ENCODE peak calls at places on chromosomes 3 and 15, in eight cellular contexts. One of them, this sample, is unnamed. For H3K4me1, the result is how much of the 10 kb centered on the place peaks cover.

GRCh38 chr3:15327941-15328340 is 4.4 kb downstream of the SH3BP5 start:
- DNase-seq in cardiac muscle cell: no peak
- DNase-seq in heart right ventricle: peak
- DNase-seq in colonic mucosa: no peak
- DNase-seq in psoas muscle: peak
- DNase-seq in left lung: no peak
- DNase-seq in HCT116: no peak
- DNase-seq in mammary epithelial cell: peak
- DNase-seq in this sample: no peak

GRCh38 chr3:111434941-111435622 is 106.9 kb upstream of the CD96 start:
- DNase-seq in cardiac muscle cell: no peak
- DNase-seq in heart right ventricle: no peak
- DNase-seq in colonic mucosa: no peak
- DNase-seq in psoas muscle: no peak
- DNase-seq in left lung: no peak
- DNase-seq in HCT116: no peak
- DNase-seq in mammary epithelial cell: no peak
- DNase-seq in this sample: peak

GRCh38 chr15:49094923-49095322 is 48.7 kb upstream of the SECISBP2L start:
- DNase-seq in cardiac muscle cell: no peak
- DNase-seq in heart right ventricle: no peak
- DNase-seq in colonic mucosa: no peak
- DNase-seq in psoas muscle: no peak
- DNase-seq in left lung: no peak
- DNase-seq in HCT116: no peak
- DNase-seq in mammary epithelial cell: no peak
- DNase-seq in this sample: no peak

GRCh38 chr3:134161817-134162396 is 88.8 kb downstream of the RYK start:
- DNase-seq in cardiac muscle cell: no peak
- DNase-seq in heart right ventricle: no peak
- DNase-seq in colonic mucosa: no peak
- DNase-seq in psoas muscle: no peak
- DNase-seq in left lung: no peak
- DNase-seq in HCT116: no peak
- DNase-seq in mammary epithelial cell: no peak
- DNase-seq in this sample: no peak

GRCh38 chr15:88709960-88710715 is 71.3 kb downstream of the ISG20 start:
- DNase-seq in cardiac muscle cell: no peak
- DNase-seq in heart right ventricle: no peak
- DNase-seq in colonic mucosa: no peak
- DNase-seq in psoas muscle: no peak
- DNase-seq in left lung: no peak
- DNase-seq in HCT116: no peak
- DNase-seq in mammary epithelial cell: no peak
- DNase-seq in this sample: no peak

GRCh38 chr3:23117856-23118255 is 85.3 kb upstream of the UBE2E2 start:
- DNase-seq in cardiac muscle cell: no peak
- DNase-seq in heart right ventricle: no peak
- DNase-seq in colonic mucosa: no peak
- DNase-seq in psoas muscle: no peak
- DNase-seq in left lung: no peak
- DNase-seq in HCT116: no peak
- DNase-seq in mammary epithelial cell: no peak
- DNase-seq in this sample: no peak

GRCh38 chr15:50798684-50799083 is 33.2 kb upstream of the SPPL2A start:
- DNase-seq in cardiac muscle cell: no peak
- DNase-seq in heart right ventricle: no peak
- DNase-seq in colonic mucosa: peak
- DNase-seq in psoas muscle: peak
- DNase-seq in left lung: no peak
- DNase-seq in HCT116: no peak
- DNase-seq in mammary epithelial cell: peak
- DNase-seq in this sample: peak

GRCh38 chr3:113124256-113124830 is 87.0 kb upstream of the BOC start:
- DNase-seq in cardiac muscle cell: no peak
- DNase-seq in heart right ventricle: no peak
- DNase-seq in colonic mucosa: no peak
- DNase-seq in psoas muscle: no peak
- DNase-seq in left lung: no peak
- DNase-seq in HCT116: no peak
- DNase-seq in mammary epithelial cell: no peak
- DNase-seq in this sample: no peak

GRCh38 chr3:126433496-126434263 is 39.0 kb downstream of the CFAP100 start:
- DNase-seq in cardiac muscle cell: no peak
- DNase-seq in heart right ventricle: peak
- DNase-seq in colonic mucosa: no peak
- DNase-seq in psoas muscle: peak
- DNase-seq in left lung: peak
- DNase-seq in HCT116: no peak
- DNase-seq in mammary epithelial cell: no peak
- DNase-seq in this sample: no peak

GRCh38 chr15:29344474-29344873 is 74.9 kb upstream of the NSMCE3 start:
- DNase-seq in cardiac muscle cell: no peak
- DNase-seq in heart right ventricle: no peak
- DNase-seq in colonic mucosa: no peak
- DNase-seq in psoas muscle: no peak
- DNase-seq in left lung: no peak
- DNase-seq in HCT116: no peak
- DNase-seq in mammary epithelial cell: no peak
- DNase-seq in this sample: no peak

GRCh38 chr3:165746874-165747273 is 90.3 kb downstream of the BCHE start:
- DNase-seq in cardiac muscle cell: no peak
- DNase-seq in heart right ventricle: no peak
- DNase-seq in colonic mucosa: no peak
- DNase-seq in psoas muscle: no peak
- DNase-seq in left lung: no peak
- DNase-seq in HCT116: no peak
- DNase-seq in mammary epithelial cell: no peak
- DNase-seq in this sample: no peak

GRCh38 chr15:49372366-49372765 is 50.7 kb upstream of the FGF7 start:
- DNase-seq in cardiac muscle cell: peak
- DNase-seq in heart right ventricle: no peak
- DNase-seq in colonic mucosa: no peak
- DNase-seq in psoas muscle: no peak
- DNase-seq in left lung: no peak
- DNase-seq in HCT116: no peak
- DNase-seq in mammary epithelial cell: no peak
- DNase-seq in this sample: no peak

GRCh38 chr15:23646165-23647000 is 1.3 kb downstream of the MAGEL2 start:
- DNase-seq in cardiac muscle cell: no peak
- DNase-seq in heart right ventricle: no peak
- DNase-seq in colonic mucosa: no peak
- DNase-seq in psoas muscle: peak
- DNase-seq in left lung: peak
- DNase-seq in HCT116: no peak
- DNase-seq in mammary epithelial cell: no peak
- DNase-seq in this sample: no peak

GRCh38 chr15:67403428-67403827 is 117.5 kb upstream of the C15orf61 start:
- DNase-seq in cardiac muscle cell: no peak
- DNase-seq in heart right ventricle: no peak
- DNase-seq in colonic mucosa: no peak
- DNase-seq in psoas muscle: no peak
- DNase-seq in left lung: no peak
- DNase-seq in HCT116: no peak
- DNase-seq in mammary epithelial cell: no peak
- DNase-seq in this sample: no peak

GRCh38 chr3:156781310-156782230 is 44.6 kb upstream of the LEKR1 start:
- DNase-seq in cardiac muscle cell: no peak
- DNase-seq in heart right ventricle: no peak
- DNase-seq in colonic mucosa: peak
- DNase-seq in psoas muscle: no peak
- DNase-seq in left lung: no peak
- DNase-seq in HCT116: no peak
- DNase-seq in mammary epithelial cell: peak
- DNase-seq in this sample: peak

GRCh38 chr15:43376017-43376705 is 5.3 kb downstream of the TUBGCP4 start:
- DNase-seq in cardiac muscle cell: peak
- DNase-seq in heart right ventricle: no peak
- DNase-seq in colonic mucosa: peak
- DNase-seq in psoas muscle: no peak
- DNase-seq in left lung: no peak
- DNase-seq in HCT116: peak
- DNase-seq in mammary epithelial cell: peak
- DNase-seq in this sample: no peak

GRCh38 chr15:48330045-48330840 is 986 bp upstream of the DUT start:
- DNase-seq in cardiac muscle cell: peak
- DNase-seq in heart right ventricle: no peak
- DNase-seq in colonic mucosa: peak
- DNase-seq in psoas muscle: no peak
- DNase-seq in left lung: no peak
- DNase-seq in HCT116: no peak
- DNase-seq in mammary epithelial cell: peak
- DNase-seq in this sample: no peak

GRCh38 chr3:49880581-49881328 is 11.0 kb upstream of the CAMKV start:
- DNase-seq in cardiac muscle cell: peak
- DNase-seq in heart right ventricle: no peak
- DNase-seq in colonic mucosa: no peak
- DNase-seq in psoas muscle: no peak
- DNase-seq in left lung: no peak
- DNase-seq in HCT116: no peak
- DNase-seq in mammary epithelial cell: no peak
- DNase-seq in this sample: no peak

GRCh38 chr15:68261241-68261640 is 16.3 kb upstream of the FEM1B start:
- DNase-seq in cardiac muscle cell: no peak
- DNase-seq in heart right ventricle: no peak
- DNase-seq in colonic mucosa: no peak
- DNase-seq in psoas muscle: no peak
- DNase-seq in left lung: no peak
- DNase-seq in HCT116: no peak
- DNase-seq in mammary epithelial cell: no peak
- DNase-seq in this sample: no peak

GRCh38 chr15:42159381-42160015 is 3.1 kb upstream of the PLA2G4F start:
- DNase-seq in cardiac muscle cell: peak
- DNase-seq in heart right ventricle: peak
- DNase-seq in colonic mucosa: no peak
- DNase-seq in psoas muscle: peak
- DNase-seq in left lung: no peak
- DNase-seq in HCT116: no peak
- DNase-seq in mammary epithelial cell: no peak
- DNase-seq in this sample: no peak

GRCh38 chr15:30791239-30791638 is 112.5 kb upstream of the FAN1 start:
- DNase-seq in cardiac muscle cell: no peak
- DNase-seq in heart right ventricle: no peak
- DNase-seq in colonic mucosa: no peak
- DNase-seq in psoas muscle: no peak
- DNase-seq in left lung: no peak
- DNase-seq in HCT116: no peak
- DNase-seq in mammary epithelial cell: no peak
- DNase-seq in this sample: no peak

DNA sequence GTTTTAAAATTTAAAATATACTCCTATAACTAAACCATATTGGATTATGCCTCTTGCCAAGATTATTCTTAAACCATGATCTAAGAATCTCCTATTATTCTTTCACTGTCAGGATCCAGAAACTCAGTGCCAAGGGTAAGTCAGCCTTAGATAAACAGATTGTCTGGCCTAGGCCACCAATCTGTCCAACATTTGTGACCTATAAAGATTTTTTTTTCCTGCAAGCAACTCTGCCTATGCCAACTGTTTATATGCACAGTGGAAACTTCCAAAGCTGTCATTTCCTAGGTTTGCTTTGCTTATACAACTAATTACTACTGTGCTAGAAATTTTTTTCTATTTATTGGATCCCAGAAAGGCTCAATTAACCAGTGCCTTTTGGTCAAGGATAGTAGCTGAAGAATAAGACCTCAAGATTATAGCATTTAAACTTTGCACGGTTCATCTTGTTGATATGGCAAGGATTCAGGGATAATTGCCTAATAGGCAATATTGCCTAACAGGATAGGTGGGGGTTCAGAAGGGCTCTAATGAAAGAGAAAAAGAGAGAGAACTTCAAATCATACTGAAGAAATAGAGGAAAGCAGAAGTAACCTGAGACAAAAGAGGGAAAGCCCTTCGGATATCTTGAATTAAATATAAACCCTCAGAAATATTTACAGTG is 22.8 kb downstream of the GAP43 start:
- DNase-seq in cardiac muscle cell: no peak
- DNase-seq in heart right ventricle: no peak
- DNase-seq in colonic mucosa: no peak
- DNase-seq in psoas muscle: no peak
- DNase-seq in left lung: no peak
- DNase-seq in HCT116: no peak
- DNase-seq in mammary epithelial cell: no peak
- DNase-seq in this sample: no peak
- H3K27ac ChIP-seq in cardiac muscle cell: no peak
- H3K27ac ChIP-seq in heart right ventricle: no peak
- H3K27ac ChIP-seq in colonic mucosa: no peak
- H3K27ac ChIP-seq in psoas muscle: no peak
- H3K27ac ChIP-seq in left lung: no peak
- H3K27ac ChIP-seq in HCT116: no peak
- H3K27ac ChIP-seq in mammary epithelial cell: no peak
- H3K27ac ChIP-seq in this sample: no peak

GRCh38 chr3:160929595-160929994 is 173.6 kb downstream of the PPM1L start:
- DNase-seq in cardiac muscle cell: peak
- DNase-seq in heart right ventricle: peak
- DNase-seq in colonic mucosa: no peak
- DNase-seq in psoas muscle: peak
- DNase-seq in left lung: no peak
- DNase-seq in HCT116: no peak
- DNase-seq in mammary epithelial cell: no peak
- DNase-seq in this sample: no peak
- H3K4me1 ChIP-seq in cardiac muscle cell: under half
- H3K4me1 ChIP-seq in heart right ventricle: under half
- H3K4me1 ChIP-seq in colonic mucosa: under half
- H3K4me1 ChIP-seq in psoas muscle: under half
- H3K4me1 ChIP-seq in left lung: under half
- H3K4me1 ChIP-seq in HCT116: under half
- H3K4me1 ChIP-seq in mammary epithelial cell: under half
- H3K4me1 ChIP-seq in this sample: under half

GRCh38 chr3:57709559-57709958 is 16.7 kb upstream of the DENND6A start:
- DNase-seq in cardiac muscle cell: no peak
- DNase-seq in heart right ventricle: no peak
- DNase-seq in colonic mucosa: no peak
- DNase-seq in psoas muscle: no peak
- DNase-seq in left lung: no peak
- DNase-seq in HCT116: no peak
- DNase-seq in mammary epithelial cell: peak
- DNase-seq in this sample: peak
- H3K27ac ChIP-seq in cardiac muscle cell: no peak
- H3K27ac ChIP-seq in heart right ventricle: no peak
- H3K27ac ChIP-seq in colonic mucosa: no peak
- H3K27ac ChIP-seq in psoas muscle: no peak
- H3K27ac ChIP-seq in left lung: no peak
- H3K27ac ChIP-seq in HCT116: no peak
- H3K27ac ChIP-seq in mammary epithelial cell: peak
- H3K27ac ChIP-seq in this sample: peak

GRCh38 chr3:42184622-42185010 is 81.4 kb downstream of the CCK start:
- DNase-seq in cardiac muscle cell: no peak
- DNase-seq in heart right ventricle: no peak
- DNase-seq in colonic mucosa: no peak
- DNase-seq in psoas muscle: no peak
- DNase-seq in left lung: peak
- DNase-seq in HCT116: no peak
- DNase-seq in mammary epithelial cell: no peak
- DNase-seq in this sample: no peak
- H3K4me1 ChIP-seq in cardiac muscle cell: under half
- H3K4me1 ChIP-seq in heart right ventricle: under half
- H3K4me1 ChIP-seq in colonic mucosa: under half
- H3K4me1 ChIP-seq in psoas muscle: under half
- H3K4me1 ChIP-seq in left lung: under half
- H3K4me1 ChIP-seq in HCT116: under half
- H3K4me1 ChIP-seq in mammary epithelial cell: half or more
- H3K4me1 ChIP-seq in this sample: under half